ENCODE peak calls at places on chromosomes 11 and 22, in five cellular contexts. P is H1, L is A549, A is K562, J is HepG2. E is an unnamed sample.

GRCh38 chr11:31824791-31825452 is 13.8 kb upstream of the PAX6 start:
- DNase-seq in L (no peak), A (no peak), P (peak), J (no peak), E (no peak)

GRCh38 chr22:30348837-30349236 is 7.9 kb downstream of the SF3A1 start:
- DNase-seq in P (no peak), A (no peak), L (no peak), J (no peak), E (no peak)

GRCh38 chr11:70400643-70401042 is 2.3 kb downstream of the CTTN start:
- DNase-seq in L (no peak), A (no peak), P (no peak), J (no peak), E (peak)

GRCh38 chr11:9003573-9004309 is at the start of gene NRIP3:
- DNase-seq in P (peak), A (peak), L (peak), J (no peak), E (peak)

GRCh38 chr22:22666307-22667091 is 22.1 kb downstream of the GGTLC2 start:
- DNase-seq in A (peak), L (peak), P (peak), J (peak), E (peak)

GRCh38 chr11:65546217-65546958 is 11.8 kb downstream of the LTBP3 start:
- DNase-seq in L (peak), A (peak), J (peak), P (peak), E (peak)

GRCh38 chr11:62546937-62547625 is 475 bp upstream of the AHNAK start:
- DNase-seq in J (no peak), A (no peak), L (peak), P (peak), E (peak)

GRCh38 chr11:100866453-100866852 is 179.4 kb downstream of the ARHGAP42 start:
- DNase-seq in J (no peak), L (no peak), A (no peak), P (no peak), E (no peak)

GRCh38 chr11:27427183-27427980 is 45.2 kb downstream of the LGR4 start:
- DNase-seq in L (no peak), J (no peak), P (no peak), A (no peak), E (no peak)

GRCh38 chr22:46043816-46044717 is 67.1 kb upstream of the WNT7B start:
- DNase-seq in P (peak), A (no peak), J (no peak), L (no peak), E (peak)

GRCh38 chr22:30328466-30329049 is 1.8 kb upstream of the TBC1D10A start:
- DNase-seq in J (no peak), P (no peak), L (no peak), A (no peak), E (no peak)

GRCh38 chr11:120929664-120930154 is 94.2 kb upstream of the TBCEL start:
- DNase-seq in A (peak), L (peak), J (peak), P (peak), E (peak)

GRCh38 chr11:62976109-62976508 is 8.7 kb downstream of the SLC22A6 start:
- DNase-seq in A (peak), J (no peak), P (no peak), L (no peak), E (no peak)

GRCh38 chr11:116646191-116646590 is 126.6 kb downstream of the BUD13 start:
- DNase-seq in A (no peak), P (no peak), L (no peak), J (no peak), E (no peak)

GRCh38 chr11:128157423-128158298 is 429.7 kb downstream of the ETS1 start:
- DNase-seq in P (peak), A (peak), L (peak), J (peak), E (peak)

GRCh38 chr11:93986716-93987115 is 34.4 kb upstream of the HEPHL1 start:
- DNase-seq in L (no peak), A (no peak), J (no peak), P (no peak), E (no peak)

GRCh38 chr11:120239713-120240640 is at the start of gene POU2F3:
- DNase-seq in A (peak), P (peak), J (no peak), L (no peak), E (peak)

GRCh38 chr11:134460044-134460371 is 48.0 kb upstream of the B3GAT1 start:
- DNase-seq in A (no peak), J (no peak), P (no peak), L (no peak), E (no peak)

GRCh38 chr11:134654161-134654915 is 242.3 kb upstream of the B3GAT1 start:
- DNase-seq in J (no peak), P (peak), A (no peak), L (no peak), E (no peak)

GRCh38 chr11:36304349-36304748 is 8.3 kb downstream of the PRR5L start:
- DNase-seq in P (no peak), L (no peak), A (no peak), J (no peak), E (no peak)

GRCh38 chr11:3044004-3044403 is 13.2 kb downstream of the CARS1 start:
- DNase-seq in L (no peak), A (no peak), P (no peak), J (no peak), E (no peak)
- TF ChIP-seq JUN in L (no peak), A (no peak), P (no peak), J (no peak), E (no peak)

DNA sequence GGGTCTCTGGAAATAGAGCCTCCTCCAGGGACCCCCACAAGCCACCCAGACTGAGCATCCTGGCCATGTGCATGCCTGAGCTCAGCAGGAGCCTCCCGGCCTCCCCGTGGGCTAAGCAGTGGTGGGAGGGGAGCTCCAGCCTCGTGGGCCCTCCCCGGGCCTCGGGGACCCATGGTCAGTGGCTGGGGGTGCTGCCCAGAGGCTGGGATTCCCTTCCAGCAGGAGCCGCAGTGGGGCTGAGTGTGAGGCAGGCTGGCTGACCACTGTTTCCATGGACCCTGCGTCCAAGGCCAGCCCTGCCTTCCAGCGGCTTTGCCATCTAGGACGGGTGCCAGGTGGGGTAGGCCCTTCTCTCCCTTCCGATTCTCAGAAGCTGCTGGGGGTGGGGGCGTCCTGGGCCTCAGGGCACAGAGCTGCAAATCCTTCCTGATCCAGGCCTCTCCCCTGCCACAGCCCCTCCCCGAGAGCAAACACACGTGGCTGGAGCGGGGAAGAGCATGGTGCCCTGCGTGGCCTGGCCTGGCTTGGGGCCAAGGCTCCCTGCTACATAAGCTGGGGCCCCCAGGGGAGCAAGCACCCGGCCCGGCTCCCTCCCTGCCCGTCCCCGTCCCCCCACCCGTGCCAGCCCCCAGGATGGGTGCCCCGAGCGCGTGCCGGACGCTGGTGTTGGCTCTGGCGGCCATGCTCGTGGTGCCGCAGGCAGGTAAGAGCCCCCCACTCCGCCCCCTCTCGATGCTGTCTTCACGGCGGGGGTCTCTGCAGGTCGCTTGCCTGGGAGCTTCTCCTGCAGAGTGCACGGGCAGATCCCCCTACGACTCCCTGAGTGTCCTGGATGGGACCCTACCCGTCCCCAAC is at the start of gene MUC5B:
- DNase-seq in L (peak), P (peak), A (no peak), J (no peak), E (peak)
- TF ChIP-seq USF2 in L (no peak), P (no peak), A (no peak), J (no peak), E (no peak)

GRCh38 chr11:87895021-87895420 is 280.2 kb downstream of the RAB38 start:
- DNase-seq in J (no peak), P (no peak), L (no peak), A (no peak), E (no peak)

GRCh38 chr11:87892291-87892690 is 283.0 kb downstream of the RAB38 start:
- DNase-seq in J (no peak), A (no peak), L (no peak), P (no peak), E (no peak)

DNA sequence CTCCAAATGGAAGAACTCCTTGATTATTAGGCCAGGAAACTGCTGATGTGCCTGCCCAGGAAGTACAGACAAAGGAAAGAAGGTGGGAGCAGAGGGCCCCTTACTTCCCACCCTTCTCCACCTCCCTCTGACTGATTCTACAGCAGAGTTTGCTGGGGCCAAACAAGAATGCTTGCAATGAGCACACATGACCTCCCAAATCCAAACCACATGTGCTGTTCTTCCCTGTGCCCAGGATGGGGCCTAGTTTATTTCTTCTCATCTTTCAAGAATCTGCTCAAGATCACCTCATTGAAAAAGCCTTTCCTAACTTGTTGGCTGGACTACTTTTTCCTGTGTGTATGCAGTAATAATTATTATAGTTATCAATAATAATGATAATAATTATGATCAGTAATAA is 286.1 kb downstream of the RAB38 start:
- DNase-seq in P (no peak), L (no peak), A (no peak), J (no peak), E (no peak)
- TF ChIP-seq JUN in P (no peak), L (no peak), A (no peak), J (no peak), E (no peak)

DNA sequence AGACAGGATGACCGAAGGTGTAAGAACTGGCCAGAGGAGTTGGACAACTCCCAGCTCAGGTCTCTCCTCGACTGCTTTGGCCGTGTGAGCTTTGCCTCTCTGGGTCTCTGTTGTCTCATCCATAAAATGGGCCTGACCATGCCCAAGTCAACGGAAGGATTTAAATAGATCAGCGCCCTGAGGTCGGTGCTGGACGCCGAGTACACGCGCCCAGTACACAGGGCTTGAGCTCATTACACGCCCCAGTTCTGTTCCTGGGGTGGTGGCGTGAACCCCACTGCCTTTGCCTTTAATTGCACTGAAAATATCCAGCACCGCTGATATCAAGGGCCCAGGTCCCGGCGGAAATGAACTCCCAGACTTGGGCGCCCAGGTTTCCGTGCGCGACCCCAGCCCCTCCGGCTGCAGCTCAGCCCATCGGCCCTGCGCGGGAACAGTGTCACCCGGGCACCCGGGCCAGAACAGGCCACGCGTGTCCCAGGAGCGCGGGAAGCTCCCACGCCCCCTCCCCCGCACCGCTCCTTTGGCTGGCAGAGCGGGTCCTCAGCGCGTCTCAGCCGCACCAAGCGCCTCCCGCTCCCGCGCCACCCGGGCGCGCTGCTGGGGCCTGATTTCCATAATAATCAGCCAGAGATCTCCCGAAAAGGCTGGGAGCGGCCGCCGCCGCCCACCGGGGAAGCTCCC is 42.2 kb downstream of the CYTH4 start:
- DNase-seq in J (no peak), A (no peak), L (no peak), P (no peak), E (peak)
- TF ChIP-seq USF2 in J (no peak), A (no peak), L (no peak), P (no peak), E (no peak)

E was measured in WTC11.